ENCODE peak calls at places on chromosomes 11 and 22, in seven cellular contexts. R, O, S, A, D, J and F are unnamed samples.
A peak's percentile ranks its signal among the peaks of the same experiment; 100 is the strongest.

GRCh38 chr22:24592846-24593809 is at the start of gene LRRC75B:
- DNase-seq in A (peak; percentile 16), R (peak; percentile 79), D (peak; percentile 67), O (peak; percentile 19), S (peak; percentile 84), J (peak; percentile 49), F (peak; percentile 81)

GRCh38 chr22:50474711-50475651 is at the start of gene SBF1:
- DNase-seq in D (peak; percentile 75), R (peak; percentile 82), J (peak; percentile 78), O (peak; percentile 31), S (peak; percentile 80), A (peak; percentile 87), F (peak; percentile 87)

GRCh38 chr11:127643659-127644058 is 643.1 kb upstream of the KIRREL3 start:
- DNase-seq in S (no peak), O (no peak), R (no peak), J (no peak), D (no peak), A (no peak), F (no peak)

GRCh38 chr11:92249156-92249753 is 24.6 kb downstream of the FAT3 start:
- DNase-seq in S (no peak), O (no peak), R (no peak), A (no peak), J (no peak), D (no peak), F (no peak)

GRCh38 chr11:117723625-117724024 is 73.4 kb downstream of the DSCAML1 start:
- DNase-seq in A (no peak), O (no peak), D (no peak), S (no peak), J (no peak), R (no peak), F (peak; percentile 11)

GRCh38 chr11:821513-822371 is 3.0 kb downstream of the PNPLA2 start:
- DNase-seq in O (no peak), J (no peak), A (no peak), S (no peak), R (no peak), D (no peak), F (no peak)

GRCh38 chr22:39773976-39774539 is 119.5 kb downstream of the ENTHD1 start:
- DNase-seq in J (no peak), O (no peak), D (no peak), A (peak; percentile 13), R (no peak), S (peak; percentile 3), F (no peak)

GRCh38 chr22:42868751-42869251 is 11.7 kb upstream of the ARFGAP3 start:
- DNase-seq in D (no peak), A (no peak), O (no peak), R (no peak), J (no peak), S (peak; percentile 75), F (no peak)

GRCh38 chr11:1481861-1482441 is 4.6 kb downstream of the MOB2 start:
- DNase-seq in J (no peak), S (no peak), O (no peak), A (no peak), D (no peak), R (no peak), F (no peak)

GRCh38 chr11:72569966-72570892 is 104.0 kb downstream of the PDE2A start:
- DNase-seq in O (no peak), D (no peak), R (peak; percentile 84), S (peak; percentile 90), J (peak; percentile 45), A (no peak), F (peak; percentile 65)

GRCh38 chr22:29916007-29916544 is 33.1 kb downstream of the MTMR3 start:
- DNase-seq in S (no peak), R (no peak), O (no peak), A (no peak), J (no peak), D (no peak), F (no peak)

GRCh38 chr11:71451596-71452353 is 1.2 kb upstream of the NADSYN1 start:
- DNase-seq in R (no peak), S (no peak), J (no peak), O (no peak), D (no peak), A (no peak), F (no peak)

GRCh38 chr11:83456075-83456474 is 169.9 kb upstream of the CCDC90B start:
- DNase-seq in A (no peak), R (no peak), S (peak; percentile 0), D (no peak), O (no peak), J (no peak), F (no peak)

GRCh38 chr11:110196241-110196754 is 100.1 kb downstream of the RDX start:
- DNase-seq in J (peak; percentile 72), R (peak; percentile 94), A (no peak), S (peak; percentile 86), O (peak; percentile 35), D (no peak), F (peak; percentile 95)

GRCh38 chr11:61472868-61473267 is 35.7 kb upstream of the LRRC10B start:
- DNase-seq in S (peak; percentile 71), R (no peak), O (no peak), J (no peak), A (no peak), D (no peak), F (no peak)

DNA sequence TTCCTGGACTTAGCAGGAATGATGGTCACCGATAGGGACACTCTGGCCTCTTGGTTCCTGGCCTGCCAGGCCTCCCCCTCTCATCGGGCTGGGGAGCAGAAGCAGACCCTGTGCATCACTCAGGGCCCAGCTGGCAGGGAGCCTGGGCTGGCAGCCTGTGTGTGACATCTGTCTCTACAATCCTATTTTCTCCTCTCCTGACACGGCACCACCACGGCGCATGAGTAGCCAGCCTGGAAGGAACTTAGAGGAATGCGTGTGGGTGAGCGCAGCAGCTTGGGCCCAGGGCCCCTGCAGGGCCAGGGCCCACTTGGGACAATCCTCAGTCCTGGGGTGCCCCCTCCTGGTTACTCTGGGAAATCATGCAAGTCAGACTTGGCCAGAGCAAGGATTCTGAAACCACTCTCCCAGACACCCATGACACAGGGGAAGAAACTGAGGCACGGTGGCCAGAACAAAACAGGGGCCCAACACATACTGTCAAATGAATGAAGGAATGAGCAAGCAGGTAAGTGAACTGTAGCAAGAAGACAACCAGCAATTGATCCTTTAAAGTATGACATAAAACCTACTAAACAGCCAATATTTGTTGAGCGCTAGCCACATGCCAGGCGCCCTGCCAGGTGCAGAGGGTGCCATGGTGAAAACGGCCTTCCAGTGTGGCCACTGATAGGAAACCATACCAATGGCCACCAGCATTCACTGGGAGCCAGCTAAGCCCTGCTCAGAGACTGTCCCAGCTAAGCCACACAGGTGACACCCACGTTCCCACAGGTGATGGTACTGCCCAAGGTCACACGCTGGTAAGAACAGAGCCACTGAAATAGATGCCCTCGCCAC is 13.3 kb downstream of the RSPH14 start:
- DNase-seq in J (peak; percentile 71), D (peak; percentile 45), S (peak; percentile 74), O (peak; percentile 26), R (peak; percentile 47), A (peak; percentile 80), F (peak; percentile 68)
- TF ChIP-seq CTCF in J (peak; percentile 91), D (peak; percentile 67), S (peak; percentile 74), O (peak; percentile 76), R (peak; percentile 50), A (peak; percentile 78), F (peak; percentile 80)

GRCh38 chr22:20956258-20957117 is 10.6 kb upstream of the AIFM3 start:
- DNase-seq in O (no peak), A (no peak), D (peak; percentile 40), S (peak; percentile 34), R (peak; percentile 57), J (no peak), F (peak; percentile 77)

GRCh38 chr22:20957118-20957690 is 9.9 kb upstream of the AIFM3 start:
- DNase-seq in S (peak; percentile 9), A (no peak), D (peak; percentile 37), O (no peak), R (no peak), J (no peak), F (peak; percentile 24)

GRCh38 chr22:20959578-20960461 is 7.2 kb upstream of the AIFM3 start:
- DNase-seq in O (no peak), D (no peak), S (no peak), A (no peak), J (no peak), R (no peak), F (no peak)

GRCh38 chr22:20955548-20955947 is 11.5 kb upstream of the AIFM3 start:
- DNase-seq in J (no peak), O (no peak), R (no peak), S (no peak), A (no peak), D (no peak), F (no peak)

DNA sequence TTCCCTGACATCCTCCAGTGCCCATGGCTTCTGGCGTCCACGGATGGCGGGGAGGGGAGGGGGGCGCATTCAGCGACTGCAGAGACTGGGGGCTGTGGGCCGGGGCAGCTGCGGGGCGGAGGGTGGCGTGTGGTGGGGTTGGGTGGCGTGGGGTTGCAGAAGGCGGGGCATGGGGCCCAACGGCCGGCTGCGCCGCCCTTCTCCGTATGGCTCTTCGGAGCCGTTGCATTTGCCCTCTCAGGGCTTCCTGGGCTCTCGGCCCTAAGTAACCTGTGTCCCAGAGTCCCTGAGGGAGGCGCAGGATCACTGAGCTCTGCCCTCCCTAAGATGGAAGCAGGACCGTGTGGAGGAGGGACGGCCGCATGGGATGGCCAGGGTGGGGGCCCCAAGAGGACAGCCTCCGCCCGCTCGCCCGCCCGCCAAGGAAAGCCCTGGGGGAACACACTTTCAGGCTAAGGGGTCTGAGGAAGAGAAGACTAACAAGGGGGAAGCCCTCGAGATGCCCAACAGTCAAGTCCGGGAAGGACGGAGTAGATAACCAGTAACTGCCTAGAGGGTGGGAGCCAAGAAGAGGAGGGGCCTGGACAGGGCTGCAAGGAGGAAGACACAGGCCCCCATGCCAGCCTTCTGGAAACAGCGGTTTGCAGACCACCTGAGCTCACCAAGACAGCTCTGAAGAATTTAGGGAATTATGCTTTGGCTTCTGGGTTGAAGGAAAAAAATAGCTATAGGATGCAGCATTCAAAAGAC is 9.2 kb upstream of the AIFM3 start:
- DNase-seq in O (no peak), D (peak; percentile 66), S (peak; percentile 8), A (no peak), J (no peak), R (no peak), F (peak; percentile 41)
- TF ChIP-seq CTCF in O (no peak), D (no peak), S (no peak), A (no peak), J (no peak), R (no peak), F (no peak)

DNA sequence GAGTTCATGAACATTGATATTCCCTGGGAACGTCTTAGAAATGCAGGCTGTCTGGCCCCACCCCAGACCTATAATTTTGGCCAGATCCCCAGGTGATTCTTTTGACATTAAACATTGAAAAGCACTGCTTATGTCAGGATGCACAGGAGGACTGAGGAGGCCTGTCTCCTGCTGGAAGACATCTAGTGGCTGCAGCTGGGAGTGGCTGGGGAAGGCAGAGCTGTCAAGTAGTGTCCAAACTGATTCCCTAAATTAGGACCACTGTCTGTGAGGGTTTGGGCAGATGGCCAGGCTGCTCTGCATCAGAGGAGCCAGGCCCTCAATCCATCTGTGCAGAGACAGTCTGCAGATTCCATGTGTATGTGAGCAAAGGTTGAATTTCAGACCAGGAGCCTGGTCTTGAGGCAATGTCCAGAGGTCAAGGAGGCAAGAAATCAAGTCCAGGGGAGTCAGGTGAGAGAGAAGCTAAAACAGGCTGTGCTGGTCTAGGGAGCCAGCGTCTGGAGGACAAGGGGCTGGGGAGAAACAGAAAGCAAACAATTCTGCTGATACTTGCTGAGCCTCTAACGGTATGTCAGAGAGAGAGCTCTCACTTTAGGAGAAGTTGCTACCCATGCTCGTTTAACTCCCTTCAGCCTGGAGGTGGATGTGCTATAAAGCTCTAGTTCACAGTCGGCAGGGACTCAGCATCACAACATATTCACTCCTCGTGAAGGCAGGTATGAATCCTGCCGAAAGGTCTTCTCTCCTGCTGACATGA is 15.3 kb upstream of the SYTL2 start:
- DNase-seq in D (no peak), R (peak; percentile 41), O (no peak), J (peak; percentile 25), S (peak; percentile 38), A (peak; percentile 17), F (peak; percentile 44)
- TF ChIP-seq CTCF in D (no peak), R (peak; percentile 73), O (peak; percentile 81), J (peak; percentile 78), S (peak; percentile 71), A (peak; percentile 17), F (peak; percentile 42)

GRCh38 chr11:34105079-34105956 is at the start of gene NAT10:
- DNase-seq in S (peak; percentile 98), O (peak; percentile 94), A (peak; percentile 99), J (peak; percentile 99), R (peak; percentile 99), D (peak; percentile 100), F (peak; percentile 98)
- TF ChIP-seq CTCF in S (peak; percentile 15), O (peak; percentile 15), A (no peak), J (peak; percentile 39), R (no peak), D (no peak), F (no peak)